ENCODE peak calls at places on chromosomes 6 and 20, in five cellular contexts. One of them, this sample, is unnamed.

GRCh38 chr6:149037026-149037734 is 280.3 kb upstream of the TAB2 start:
- DNase-seq in AG08395: peak; percentile 56
- DNase-seq in NCI-H69: no peak
- DNase-seq in NCI-H774: no peak
- DNase-seq in KG1: no peak
- DNase-seq in this sample: no peak

GRCh38 chr6:138250513-138251247 is 32.4 kb upstream of the PBOV1 start:
- DNase-seq in KG1: no peak
- DNase-seq in NCI-H69: no peak
- DNase-seq in NCI-H774: no peak
- DNase-seq in AG08395: peak; percentile 78
- DNase-seq in this sample: no peak

GRCh38 chr20:35828434-35828833 is 56.6 kb downstream of the PHF20 start:
- DNase-seq in NCI-H774: no peak
- DNase-seq in AG08395: no peak
- DNase-seq in NCI-H69: peak; percentile 31
- DNase-seq in KG1: no peak
- DNase-seq in this sample: no peak

GRCh38 chr6:137571854-137572253 is 77.7 kb upstream of the OLIG3 start:
- DNase-seq in NCI-H774: peak; percentile 38
- DNase-seq in NCI-H69: peak; percentile 71
- DNase-seq in KG1: no peak
- DNase-seq in AG08395: no peak
- DNase-seq in this sample: peak; percentile 68

GRCh38 chr6:42996513-42996912 is 12.1 kb downstream of the PPP2R5D start:
- DNase-seq in NCI-H69: no peak
- DNase-seq in AG08395: no peak
- DNase-seq in KG1: no peak
- DNase-seq in NCI-H774: no peak
- DNase-seq in this sample: no peak

GRCh38 chr6:139941826-139942225 is 567.4 kb upstream of the CITED2 start:
- DNase-seq in NCI-H69: no peak
- DNase-seq in NCI-H774: no peak
- DNase-seq in AG08395: no peak
- DNase-seq in KG1: no peak
- DNase-seq in this sample: no peak

GRCh38 chr6:17744019-17744756 is 37.5 kb upstream of the NUP153 start:
- DNase-seq in NCI-H774: no peak
- DNase-seq in KG1: no peak
- DNase-seq in AG08395: no peak
- DNase-seq in NCI-H69: no peak
- DNase-seq in this sample: no peak

GRCh38 chr6:9095671-9096260 is 660.4 kb upstream of the SLC35B3 start:
- DNase-seq in NCI-H774: peak; percentile 59
- DNase-seq in NCI-H69: peak; percentile 99
- DNase-seq in AG08395: no peak
- DNase-seq in KG1: no peak
- DNase-seq in this sample: no peak